ENCODE peak calls at places on chromosomes 13 and 19, in ten cellular contexts. T, A, H, O, B, K, F, W, D and U are unnamed samples.

GRCh38 chr19:4457654-4458406 is at the start of gene UBXN6:
- DNase-seq in T (peak), A (peak), H (peak), O (peak), B (peak), K (peak), F (peak), W (peak), D (peak), U (peak)

GRCh38 chr13:98462241-98462882 is 114.5 kb downstream of the STK24 start:
- DNase-seq in T (no peak), A (no peak), H (no peak), O (no peak), B (no peak), K (no peak), F (no peak), W (no peak), D (no peak), U (no peak)

GRCh38 chr19:3536429-3537100 is 2.4 kb upstream of the TEKTIP1 start:
- DNase-seq in T (no peak), A (peak), H (no peak), O (no peak), B (no peak), K (peak), F (no peak), W (no peak), D (no peak), U (no peak)

GRCh38 chr13:113874579-113875428 is 10.9 kb upstream of the GAS6 start:
- DNase-seq in T (no peak), A (no peak), H (no peak), O (no peak), B (no peak), K (no peak), F (no peak), W (no peak), D (no peak), U (no peak)

GRCh38 chr13:52779028-52779612 is 39.5 kb upstream of the CNMD start:
- DNase-seq in T (no peak), A (no peak), H (no peak), O (no peak), B (no peak), K (no peak), F (no peak), W (no peak), D (no peak), U (peak)

GRCh38 chr13:25095862-25096453 is at the start of gene PABPC3:
- DNase-seq in T (no peak), A (no peak), H (no peak), O (no peak), B (no peak), K (no peak), F (no peak), W (no peak), D (no peak), U (peak)

GRCh38 chr19:16807416-16808274 is 21.6 kb upstream of the SIN3B start:
- DNase-seq in T (no peak), A (no peak), H (no peak), O (no peak), B (no peak), K (no peak), F (no peak), W (no peak), D (no peak), U (no peak)

GRCh38 chr19:50708179-50708879 is 11.3 kb downstream of the SHANK1 start:
- DNase-seq in T (no peak), A (no peak), H (no peak), O (no peak), B (no peak), K (no peak), F (no peak), W (no peak), D (no peak), U (no peak)

GRCh38 chr19:11814707-11815050 is 606 bp downstream of the ZNF440 start:
- DNase-seq in T (peak), A (peak), H (no peak), O (no peak), B (no peak), K (no peak), F (no peak), W (no peak), D (no peak), U (no peak)

GRCh38 chr13:59861676-59862075 is 302.1 kb downstream of the DIAPH3 start:
- DNase-seq in T (no peak), A (no peak), H (no peak), O (no peak), B (no peak), K (no peak), F (no peak), W (no peak), D (no peak), U (no peak)

GRCh38 chr19:12792048-12792852 is 964 bp downstream of the JUNB start:
- DNase-seq in T (peak), A (no peak), H (no peak), O (no peak), B (peak), K (peak), F (peak), W (no peak), D (no peak), U (peak)

GRCh38 chr13:53921473-53921872 is 892.9 kb downstream of the OLFM4 start:
- DNase-seq in T (no peak), A (no peak), H (no peak), O (no peak), B (no peak), K (no peak), F (no peak), W (no peak), D (no peak), U (no peak)

GRCh38 chr13:36323408-36323807 is 22.8 kb downstream of the SPART start:
- DNase-seq in T (no peak), A (no peak), H (no peak), O (no peak), B (no peak), K (no peak), F (no peak), W (no peak), D (no peak), U (no peak)

GRCh38 chr13:26861951-26862350 is 101.4 kb upstream of the GPR12 start:
- DNase-seq in T (no peak), A (no peak), H (no peak), O (no peak), B (no peak), K (no peak), F (no peak), W (no peak), D (no peak), U (no peak)

GRCh38 chr13:91347996-91348905 is 764 bp downstream of the MIR17HG start:
- DNase-seq in T (peak), A (peak), H (no peak), O (no peak), B (peak), K (peak), F (peak), W (no peak), D (peak), U (no peak)

GRCh38 chr13:29465741-29466293 is 129.7 kb downstream of the SLC7A1 start:
- DNase-seq in T (no peak), A (no peak), H (no peak), O (no peak), B (no peak), K (no peak), F (no peak), W (no peak), D (no peak), U (no peak)

GRCh38 chr19:10553087-10553667 is 9.5 kb downstream of the ATG4D start:
- DNase-seq in T (no peak), A (no peak), H (no peak), O (no peak), B (no peak), K (no peak), F (no peak), W (no peak), D (no peak), U (no peak)

GRCh38 chr13:44132710-44133109 is 240.9 kb upstream of the SERP2 start:
- DNase-seq in T (peak), A (peak), H (no peak), O (no peak), B (no peak), K (peak), F (no peak), W (peak), D (no peak), U (no peak)

GRCh38 chr19:11375143-11375948 is 880 bp downstream of the SWSAP1 start:
- DNase-seq in T (peak), A (no peak), H (no peak), O (no peak), B (no peak), K (no peak), F (peak), W (no peak), D (no peak), U (peak)

GRCh38 chr19:17246681-17247425 is 1.1 kb upstream of the NR2F6 start:
- DNase-seq in T (peak), A (peak), H (no peak), O (no peak), B (no peak), K (no peak), F (no peak), W (no peak), D (no peak), U (no peak)

GRCh38 chr13:20151016-20151415 is 9.8 kb downstream of the GJA3 start:
- DNase-seq in T (no peak), A (no peak), H (no peak), O (no peak), B (peak), K (no peak), F (no peak), W (no peak), D (no peak), U (no peak)

GRCh38 chr19:39740395-39740794 is 2.6 kb upstream of the CLC start:
- DNase-seq in T (no peak), A (no peak), H (no peak), O (no peak), B (no peak), K (no peak), F (no peak), W (no peak), D (no peak), U (no peak)

GRCh38 chr13:114286808-114287207 is 5.4 kb downstream of the UPF3A start:
- DNase-seq in T (no peak), A (no peak), H (no peak), O (no peak), B (no peak), K (no peak), F (no peak), W (no peak), D (no peak), U (no peak)

GRCh38 chr13:29771247-29771646 is 79.2 kb downstream of the UBL3 start:
- DNase-seq in T (no peak), A (peak), H (no peak), O (no peak), B (no peak), K (no peak), F (no peak), W (peak), D (no peak), U (no peak)